ENCODE peak calls at places on chromosomes 3 and 15, in five cellular contexts. Z is fibroblast of pulmonary artery, H is BJ, V is cardiac fibroblast, L is GM06990. M is an unnamed sample.

GRCh38 chr15:101201411-101202174 is 50.3 kb downstream of the CHSY1 start:
- DNase-seq in Z (peak; percentile 97), H (peak; percentile 91), V (peak; percentile 98), L (no peak), M (peak; percentile 92)

GRCh38 chr3:152719264-152719663 is 115.7 kb upstream of the P2RY1 start:
- DNase-seq in Z (peak; percentile 71), H (no peak), V (peak; percentile 40), L (no peak), M (peak; percentile 4)

GRCh38 chr3:137174514-137174913 is 216.7 kb downstream of the IL20RB start:
- DNase-seq in Z (no peak), H (no peak), V (no peak), L (no peak), M (no peak)

GRCh38 chr3:2303567-2303966 is 204.9 kb downstream of the CNTN4 start:
- DNase-seq in Z (peak; percentile 0), H (no peak), V (no peak), L (no peak), M (peak; percentile 10)

GRCh38 chr3:169244119-169244864 is 419.2 kb downstream of the MECOM start:
- DNase-seq in Z (no peak), H (no peak), V (no peak), L (no peak), M (no peak)

GRCh38 chr15:87604857-87605446 is 651.6 kb downstream of the NTRK3 start:
- DNase-seq in Z (peak; percentile 42), H (no peak), V (peak; percentile 46), L (no peak), M (no peak)

GRCh38 chr3:141710888-141711616 is 27.0 kb upstream of the RNF7 start:
- DNase-seq in Z (peak; percentile 90), H (peak; percentile 62), V (peak; percentile 88), L (no peak), M (no peak)

GRCh38 chr3:117726776-117727175 is 1017.2 kb downstream of the TUSC7 start:
- DNase-seq in Z (no peak), H (no peak), V (no peak), L (no peak), M (no peak)

GRCh38 chr3:46096781-46097180 is 69.5 kb upstream of the XCR1 start:
- DNase-seq in Z (no peak), H (no peak), V (no peak), L (no peak), M (no peak)

GRCh38 chr15:75809986-75810750 is 33.1 kb upstream of the UBE2Q2 start:
- DNase-seq in Z (peak; percentile 56), H (no peak), V (peak; percentile 52), L (no peak), M (no peak)

GRCh38 chr3:23324745-23325144 is 121.6 kb downstream of the UBE2E2 start:
- DNase-seq in Z (peak; percentile 62), H (peak; percentile 12), V (peak; percentile 64), L (peak; percentile 16), M (no peak)

GRCh38 chr3:128011140-128011539 is 41.1 kb upstream of the SEC61A1 start:
- DNase-seq in Z (peak; percentile 25), H (no peak), V (peak; percentile 26), L (no peak), M (peak; percentile 18)

GRCh38 chr15:36595625-36596024 is 16.2 kb downstream of the CDIN1 start:
- DNase-seq in Z (no peak), H (no peak), V (no peak), L (no peak), M (no peak)

GRCh38 chr15:36594556-36595090 is 15.2 kb downstream of the CDIN1 start:
- DNase-seq in Z (no peak), H (no peak), V (no peak), L (no peak), M (no peak)

GRCh38 chr15:36589971-36590370 is 10.5 kb downstream of the CDIN1 start:
- DNase-seq in Z (peak; percentile 50), H (no peak), V (peak; percentile 39), L (no peak), M (no peak)

GRCh38 chr15:36590838-36591237 is 11.4 kb downstream of the CDIN1 start:
- DNase-seq in Z (peak; percentile 72), H (no peak), V (peak; percentile 66), L (no peak), M (peak; percentile 50)

GRCh38 chr15:36591534-36592411 is 12.3 kb downstream of the CDIN1 start:
- DNase-seq in Z (peak; percentile 26), H (no peak), V (peak; percentile 45), L (no peak), M (no peak)
- TF ChIP-seq CTCF in Z (no peak), H (no peak), V (peak; percentile 8), L (no peak), M (no peak)

GRCh38 chr15:52680041-52680391 is 828 bp upstream of the ATOSA start:
- DNase-seq in Z (peak; percentile 24), H (no peak), V (peak; percentile 15), L (no peak), M (no peak)
- H3K4me3 ChIP-seq in Z (peak overlapping the region; percentile 80), H (peak overlapping the region; percentile 98), V (peak overlapping the region; percentile 94), L (peak overlapping the region; percentile 99), M (peak overlapping the region; percentile 97)

GRCh38 chr3:71987089-71987735 is 202.3 kb upstream of the PROK2 start:
- DNase-seq in Z (peak; percentile 38), H (no peak), V (peak; percentile 40), L (no peak), M (no peak)
- TF ChIP-seq CTCF in Z (peak; percentile 52), H (peak; percentile 43), V (peak; percentile 54), L (no peak), M (peak; percentile 16)

GRCh38 chr15:58473720-58474119 is 41.9 kb downstream of the LIPC start:
- DNase-seq in Z (peak; percentile 91), H (peak; percentile 54), V (peak; percentile 85), L (peak; percentile 21), M (peak; percentile 91)
- H3K4me3 ChIP-seq in Z (no peak overlapping the region), H (no peak overlapping the region), V (no peak overlapping the region), L (peak overlapping the region; percentile 20), M (no peak overlapping the region)

DNA sequence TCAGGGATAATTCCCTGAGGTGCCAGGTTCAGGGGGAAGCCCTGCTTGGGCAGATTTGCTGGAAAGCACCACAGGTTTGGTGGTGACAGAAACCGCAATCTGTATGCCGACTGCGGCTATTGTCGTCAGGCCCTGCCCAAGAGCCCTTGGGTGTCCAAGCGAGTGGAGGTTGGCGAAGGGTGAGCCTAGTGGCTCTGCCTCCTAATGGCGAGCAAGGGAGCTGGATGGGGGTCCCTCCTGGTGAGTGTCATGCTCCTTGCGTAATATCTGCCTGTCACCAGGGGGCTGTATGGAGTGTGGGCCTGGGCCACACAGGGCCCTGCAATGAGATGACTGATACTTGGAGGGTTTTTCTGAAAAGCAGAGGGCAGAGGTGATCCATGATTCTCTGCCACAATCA is 101.6 kb downstream of the EPHB1 start:
- DNase-seq in Z (no peak), H (no peak), V (no peak), L (no peak), M (no peak)
- TF ChIP-seq CTCF in Z (no peak), H (no peak), V (no peak), L (no peak), M (no peak)